ENCODE peak calls at places on chromosomes 2 and 18, in six cellular contexts. B is HFFc6, R is GM06990, G is MV-4-11, M is T1000, N is right cardiac atrium. A is an unnamed sample.
A peak's percentile ranks its signal among the peaks of the same experiment; 100 is the strongest.

GRCh38 chr2:172253190-172254052 is 150.7 kb upstream of the DLX2 start:
- DNase-seq in B (peak; percentile 100), R (no peak), G (peak; percentile 96), M (peak; percentile 81), N (no peak), A (peak; percentile 89)

GRCh38 chr2:11411244-11411643 is 54.7 kb downstream of the E2F6 start:
- DNase-seq in B (no peak), R (no peak), G (no peak), M (no peak), N (no peak), A (no peak)

GRCh38 chr2:192243488-192243887 is 48.8 kb upstream of the TMEFF2 start:
- DNase-seq in B (peak; percentile 0), R (no peak), G (peak; percentile 42), M (no peak), N (no peak), A (no peak)

GRCh38 chr2:189260361-189260761 is 80.8 kb upstream of the COL5A2 start:
- DNase-seq in B (no peak), R (no peak), G (no peak), M (no peak), N (no peak), A (no peak)

GRCh38 chr2:98669675-98670074 is 61.3 kb downstream of the MGAT4A start:
- DNase-seq in B (no peak), R (no peak), G (no peak), M (no peak), N (no peak), A (no peak)

GRCh38 chr2:108106746-108107145 is 120.4 kb downstream of the SLC5A7 start:
- DNase-seq in B (no peak), R (no peak), G (no peak), M (no peak), N (no peak), A (no peak)

GRCh38 chr18:53148056-53148574 is 808.1 kb downstream of the DCC start:
- DNase-seq in B (no peak), R (no peak), G (no peak), M (no peak), N (no peak), A (no peak)

GRCh38 chr2:31440764-31441163 is 26.2 kb upstream of the XDH start:
- DNase-seq in B (peak; percentile 91), R (no peak), G (no peak), M (no peak), N (no peak), A (no peak)

GRCh38 chr18:32770651-32771168 is 2.1 kb downstream of the KLHL14 start:
- DNase-seq in B (no peak), R (peak; percentile 9), G (no peak), M (no peak), N (no peak), A (peak; percentile 11)